ENCODE peak calls at places on chromosomes 5 and 9, in nine cellular contexts. U, S, Y, J, K, P, Z, D and E are unnamed samples.

GRCh38 chr9:10130061-10130675 is 482.6 kb downstream of the PTPRD start:
- DNase-seq in K (no peak), P (no peak), S (no peak), D (no peak), Y (no peak), Z (no peak), J (no peak), U (no peak), E (no peak)

GRCh38 chr9:106860731-106861584 is 2.0 kb upstream of the ZNF462 start:
- DNase-seq in K (peak), Y (no peak), U (no peak), P (no peak), D (peak), J (peak), Z (no peak), S (peak), E (no peak)

GRCh38 chr5:115888027-115888426 is 46.3 kb downstream of the AP3S1 start:
- DNase-seq in Z (no peak), P (no peak), Y (no peak), U (no peak), K (no peak), D (no peak), J (no peak), S (no peak), E (no peak)

GRCh38 chr5:42507451-42508092 is 84.3 kb downstream of the GHR start:
- DNase-seq in Z (no peak), U (no peak), Y (no peak), S (no peak), J (no peak), P (no peak), D (no peak), K (no peak), E (no peak)

GRCh38 chr9:132597073-132597775 is 14.8 kb downstream of the BARHL1 start:
- DNase-seq in J (no peak), D (no peak), P (no peak), K (no peak), Z (no peak), S (no peak), U (no peak), Y (no peak), E (no peak)

GRCh38 chr9:134475051-134475790 is 149.0 kb downstream of the RXRA start:
- DNase-seq in K (no peak), Z (no peak), J (no peak), Y (no peak), U (no peak), P (no peak), S (peak), D (peak), E (no peak)

GRCh38 chr5:154603978-154604679 is 126.1 kb upstream of the HAND1 start:
- DNase-seq in K (peak), J (peak), D (no peak), U (peak), P (no peak), S (no peak), Y (no peak), Z (no peak), E (no peak)

GRCh38 chr5:543755-544674 is 19.8 kb upstream of the SLC9A3 start:
- DNase-seq in Z (no peak), S (no peak), P (peak), D (no peak), K (peak), J (no peak), Y (no peak), U (no peak), E (no peak)

GRCh38 chr9:127225747-127226646 is 38.6 kb upstream of the GARNL3 start:
- DNase-seq in D (no peak), Z (no peak), Y (no peak), U (no peak), P (no peak), J (peak), S (no peak), K (no peak), E (no peak)

GRCh38 chr9:94888775-94889174 is 162.3 kb downstream of the AOPEP start:
- DNase-seq in Z (no peak), Y (no peak), U (no peak), K (no peak), P (no peak), D (no peak), S (no peak), J (no peak), E (no peak)

GRCh38 chr9:133334161-133334560 is 1.8 kb downstream of the SURF6 start:
- DNase-seq in P (peak), J (peak), Y (no peak), Z (no peak), S (no peak), U (no peak), D (no peak), K (no peak), E (no peak)

GRCh38 chr9:14346826-14347407 is 33.0 kb upstream of the NFIB start:
- DNase-seq in J (no peak), Z (no peak), Y (no peak), U (no peak), P (no peak), D (no peak), S (no peak), K (peak), E (no peak)

GRCh38 chr9:93207326-93207814 is 23.4 kb downstream of the WNK2 start:
- DNase-seq in Z (no peak), S (no peak), J (peak), Y (no peak), U (peak), P (no peak), K (no peak), D (no peak), E (peak)

GRCh38 chr5:172437445-172438303 is 16.7 kb downstream of the SH3PXD2B start:
- DNase-seq in S (no peak), P (no peak), Y (no peak), Z (no peak), U (peak), K (no peak), D (no peak), J (peak), E (no peak)